ENCODE peak calls at places on chromosomes 4 and X, in seven cellular contexts. F is fibroblast of mammary gland, E is fibroblast of pulmonary artery, I is AG10803, S is lower leg skin, B is DND-41, H is heart left ventricle. A is an unnamed sample.

GRCh38 chr4:2817701-2818350 is 24.9 kb downstream of the SH3BP2 start:
- DNase-seq in I (no peak), E (no peak), S (no peak), F (no peak), B (no peak), H (no peak), A (no peak)

GRCh38 chr4:47662975-47663374 is 174.9 kb downstream of the CORIN start:
- DNase-seq in S (no peak), B (peak), I (no peak), F (no peak), E (no peak), H (no peak), A (no peak)

GRCh38 chr4:151862766-151863165 is 102.0 kb upstream of the GATB start:
- DNase-seq in F (peak), I (peak), B (no peak), H (no peak), S (no peak), E (no peak), A (no peak)

GRCh38 chr4:169314906-169315305 is 44.1 kb upstream of the SH3RF1 start:
- DNase-seq in E (peak), B (no peak), I (peak), F (peak), S (peak), H (peak), A (no peak)

GRCh38 chrX:13652256-13653021 is 502 bp upstream of the TCEANC start:
- DNase-seq in E (peak), B (no peak), H (no peak), S (no peak), F (peak), I (peak), A (no peak)

GRCh38 chr4:147560632-147561031 is 56.6 kb upstream of the TMEM184C start:
- DNase-seq in F (peak), I (peak), H (no peak), E (peak), S (no peak), B (no peak), A (no peak)

GRCh38 chrX:123171781-123172180 is 12.3 kb upstream of the GRIA3 start:
- DNase-seq in I (peak), F (peak), S (no peak), E (peak), B (no peak), H (no peak), A (no peak)

GRCh38 chr4:165873298-165874071 is 448 bp downstream of the TLL1 start:
- DNase-seq in S (no peak), B (no peak), I (peak), H (peak), F (peak), E (peak), A (peak)

GRCh38 chrX:131977619-131978018 is 45.5 kb upstream of the STK26 start:
- DNase-seq in B (no peak), H (no peak), F (no peak), I (no peak), E (peak), S (no peak), A (no peak)

GRCh38 chrX:53048169-53049126 is at the start of gene GPR173:
- DNase-seq in I (peak), E (peak), S (no peak), H (peak), B (no peak), F (peak), A (no peak)

GRCh38 chr4:518569-519083 is 19.6 kb downstream of the PIGG start:
- DNase-seq in I (no peak), B (no peak), H (no peak), S (no peak), E (no peak), F (no peak), A (no peak)

GRCh38 chr4:55947912-55948725 is 626 bp upstream of the CEP135 start:
- DNase-seq in S (no peak), I (peak), F (peak), E (peak), B (no peak), H (no peak), A (no peak)

GRCh38 chr4:85681194-85681803 is 206.3 kb downstream of the ARHGAP24 start:
- DNase-seq in B (no peak), I (peak), F (peak), S (peak), H (peak), E (peak), A (no peak)

GRCh38 chr4:64713256-64713840 is 304.1 kb upstream of the TECRL start:
- DNase-seq in E (peak), I (peak), S (no peak), H (no peak), B (no peak), F (peak), A (no peak)

GRCh38 chr4:96455045-96455720 is 615.3 kb downstream of the PDHA2 start:
- DNase-seq in I (no peak), H (no peak), E (no peak), B (no peak), S (no peak), F (no peak), A (no peak)
- TF ChIP-seq CTCF in I (no peak), H (no peak), E (no peak), B (no peak), S (no peak), F (no peak), A (no peak)

GRCh38 chrX:118763489-118763888 is 36.1 kb downstream of the IL13RA1 start:
- DNase-seq in S (no peak), F (no peak), B (no peak), I (no peak), H (no peak), E (no peak), A (no peak)

GRCh38 chrX:118764122-118764521 is 36.7 kb downstream of the IL13RA1 start:
- DNase-seq in F (no peak), H (no peak), S (no peak), B (no peak), E (no peak), I (no peak), A (no peak)

GRCh38 chrX:118760025-118760424 is 32.6 kb downstream of the IL13RA1 start:
- DNase-seq in F (no peak), E (no peak), S (no peak), H (no peak), B (no peak), I (no peak), A (no peak)

GRCh38 chrX:118758511-118758910 is 31.1 kb downstream of the IL13RA1 start:
- DNase-seq in I (no peak), S (no peak), F (no peak), H (no peak), B (no peak), E (no peak), A (no peak)

DNA sequence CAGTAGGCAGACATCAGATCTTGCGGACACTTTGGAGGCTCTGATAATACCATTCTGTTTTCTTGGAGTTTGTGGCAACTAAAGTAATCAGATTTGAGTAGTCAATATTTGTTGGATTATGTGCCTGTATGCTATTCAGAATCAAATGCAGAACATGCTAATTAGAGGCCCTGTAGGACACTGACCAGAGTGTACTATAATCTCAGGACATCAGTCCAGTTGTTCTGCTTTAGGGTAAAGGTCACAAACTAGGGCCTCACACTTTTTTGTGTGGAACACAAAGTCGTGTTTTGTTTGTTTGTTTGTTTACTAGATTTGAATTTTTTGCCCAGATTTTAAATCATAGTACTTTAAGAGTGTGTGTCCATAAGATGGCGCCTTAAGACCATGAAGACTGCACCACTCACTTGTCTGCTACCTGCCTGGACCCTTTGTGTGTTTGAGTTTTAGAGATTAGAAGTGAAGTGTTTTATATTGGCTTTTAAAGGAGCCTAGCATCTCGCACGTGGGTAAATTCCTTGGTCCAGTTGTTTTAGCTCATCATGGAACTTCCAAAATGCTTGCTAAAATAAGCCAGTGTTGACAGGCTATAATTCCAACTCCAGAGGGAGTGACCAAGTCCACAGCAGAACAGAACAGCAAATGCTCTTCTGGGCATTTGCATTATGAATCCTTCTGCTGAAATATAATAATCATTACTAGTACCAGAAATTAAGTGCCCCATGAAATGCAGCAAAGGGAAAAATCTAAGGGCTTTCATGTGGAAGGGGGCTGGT is 34.7 kb downstream of the IL13RA1 start:
- DNase-seq in F (peak), S (no peak), B (no peak), I (no peak), E (peak), H (no peak), A (no peak)
- TF ChIP-seq CTCF in F (no peak), S (no peak), B (peak), I (no peak), E (no peak), H (no peak), A (peak)

GRCh38 chr4:116143221-116143620 is 942.2 kb downstream of the TRAM1L1 start:
- DNase-seq in H (no peak), B (no peak), E (no peak), I (no peak), S (no peak), F (no peak), A (no peak)
- TF ChIP-seq CTCF in H (no peak), B (no peak), E (no peak), I (no peak), S (no peak), F (no peak), A (no peak)

DNA sequence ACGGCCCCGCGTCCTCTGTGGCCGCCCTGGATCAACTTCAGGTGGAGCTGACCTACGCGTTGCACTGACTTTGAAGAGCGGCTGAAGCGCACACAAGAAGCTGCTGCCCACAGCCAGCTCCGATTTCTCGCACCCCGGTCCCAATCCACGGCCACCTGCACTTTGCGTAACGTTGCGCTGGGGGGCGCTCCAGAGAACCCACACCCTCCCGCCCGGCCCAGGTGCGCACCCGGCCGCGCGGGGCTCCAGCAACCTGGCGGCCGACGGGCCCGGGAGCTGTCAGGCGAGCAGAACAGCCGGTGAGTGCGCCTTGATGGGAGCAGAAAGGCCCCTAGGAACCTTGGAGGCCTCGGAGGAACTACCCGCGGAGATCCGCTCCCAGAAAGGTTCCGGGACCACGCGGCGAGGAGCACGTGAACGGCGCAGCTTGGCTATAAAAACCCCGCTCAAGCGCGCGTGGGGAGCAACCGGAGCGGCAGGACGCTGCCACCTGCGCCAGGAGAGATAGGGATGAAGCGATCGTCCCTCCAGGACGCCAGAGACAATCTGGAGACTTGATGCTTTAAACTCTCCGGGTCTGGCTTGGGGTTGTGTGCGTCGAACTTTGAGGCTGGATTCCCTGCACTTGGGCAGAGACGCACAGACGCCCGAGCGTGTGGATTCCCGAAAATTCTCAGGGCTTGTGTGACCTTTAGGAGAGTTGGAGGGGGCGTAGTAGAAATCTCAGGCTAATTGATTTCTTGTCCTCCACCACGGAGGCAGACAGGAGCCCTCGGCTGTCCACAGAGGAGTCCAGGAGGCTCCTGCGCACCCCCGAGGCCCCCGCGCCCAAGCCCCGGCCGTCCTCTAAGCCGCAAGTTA is 591 bp upstream of the NWD2 start:
- DNase-seq in B (no peak), S (no peak), F (peak), E (no peak), H (no peak), I (no peak), A (peak)
- TF ChIP-seq CTCF in B (no peak), S (no peak), F (no peak), E (no peak), H (no peak), I (no peak), A (peak)

GRCh38 chrX:41481264-41482109 is 34.3 kb downstream of the NYX start:
- DNase-seq in S (no peak), H (no peak), E (no peak), I (peak), B (no peak), F (peak), A (no peak)
- TF ChIP-seq CTCF in S (no peak), H (peak), E (peak), I (peak), B (peak), F (peak), A (peak)

DNA sequence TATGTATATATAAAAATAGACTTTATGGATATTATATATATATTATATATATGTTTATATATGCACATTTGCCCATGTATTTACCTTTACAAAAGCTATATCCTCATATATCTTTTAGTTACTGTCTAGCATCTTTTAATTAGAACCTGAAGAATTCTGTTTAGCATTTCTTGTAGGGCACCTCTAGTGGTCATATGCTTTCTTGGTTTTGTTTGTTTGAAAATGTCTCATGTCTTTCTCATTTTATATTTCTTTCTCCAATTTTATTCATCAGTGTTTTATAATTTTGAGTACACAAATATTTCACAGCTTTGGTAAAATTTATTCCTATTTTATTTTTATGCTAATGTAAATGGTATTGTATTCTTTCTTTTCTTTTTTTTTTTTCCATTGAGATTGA is 70.3 kb upstream of the SPIN4 start:
- DNase-seq in E (no peak), H (no peak), B (no peak), I (no peak), S (no peak), F (no peak), A (no peak)
- TF ChIP-seq CTCF in E (peak), H (no peak), B (no peak), I (peak), S (no peak), F (no peak), A (peak)

DNA sequence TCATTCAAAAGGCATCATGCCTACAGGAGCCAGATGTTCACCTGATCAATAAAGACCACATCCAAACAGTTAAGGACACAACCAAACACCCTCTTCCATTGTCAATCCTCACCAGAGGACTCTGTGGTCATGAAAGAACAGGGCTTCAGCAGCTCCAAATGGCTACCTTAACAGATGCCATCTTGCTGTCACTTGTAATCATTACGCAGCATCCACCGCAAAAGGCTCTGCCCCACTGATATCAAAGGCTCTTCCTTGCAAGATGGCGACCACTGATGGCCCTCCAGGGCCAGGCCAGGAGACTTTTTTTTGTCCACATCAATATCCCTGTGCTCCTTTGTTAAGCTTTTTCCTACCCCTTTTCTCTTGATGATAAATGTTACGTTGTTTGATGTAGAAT is 157.4 kb downstream of the DHRSX start:
- DNase-seq in B (no peak), S (no peak), E (no peak), H (no peak), I (no peak), F (no peak), A (no peak)
- TF ChIP-seq CTCF in B (no peak), S (no peak), E (no peak), H (no peak), I (no peak), F (no peak), A (no peak)

GRCh38 chrX:133670394-133670793 is 255.1 kb upstream of the GPC4 start:
- DNase-seq in H (no peak), B (no peak), F (peak), I (peak), S (peak), E (peak), A (no peak)
- TF ChIP-seq CTCF in H (peak), B (peak), F (peak), I (peak), S (no peak), E (peak), A (peak)